ENCODE peak calls at places on chromosomes 6 and 20, in nine cellular contexts. Q is endothelial cell of umbilical vein, K is HCT116, I is breast epithelium, S is esophagus muscularis mucosa, J is stomach, G is sigmoid colon, T is prostate gland, A is suprapubic skin. L is an unnamed sample. For H3K9me3 and H3K4me1, the result is how much of the 10 kb centered on the place peaks cover.

GRCh38 chr6:107735906-107736635 is 88.0 kb downstream of the SCML4 start:
- DNase-seq in Q (no peak), K (no peak), I (no peak), S (peak), J (no peak), G (no peak), T (no peak), A (no peak), L (no peak)

GRCh38 chr20:17969884-17970409 is 1.1 kb downstream of the MGME1 start:
- DNase-seq in Q (peak), K (no peak), I (no peak), S (no peak), J (no peak), G (no peak), T (peak), A (no peak), L (peak)

GRCh38 chr20:3885711-3886110 is 3.5 kb upstream of the PANK2 start:
- DNase-seq in Q (no peak), K (no peak), I (no peak), S (no peak), J (no peak), G (no peak), T (no peak), A (no peak), L (no peak)

GRCh38 chr6:41688256-41688965 is 47.0 kb downstream of the TFEB start:
- DNase-seq in Q (no peak), K (no peak), I (peak), S (no peak), J (no peak), G (no peak), T (no peak), A (no peak), L (no peak)

GRCh38 chr20:62088258-62089127 is 22.8 kb upstream of the TAF4 start:
- DNase-seq in Q (peak), K (peak), I (no peak), S (no peak), J (no peak), G (no peak), T (no peak), A (no peak), L (peak)

GRCh38 chr20:3590164-3590563 is 73.0 kb downstream of the GFRA4 start:
- DNase-seq in Q (no peak), K (no peak), I (no peak), S (no peak), J (no peak), G (no peak), T (no peak), A (no peak), L (no peak)

GRCh38 chr6:24394777-24395437 is 7.8 kb upstream of the MRS2 start:
- DNase-seq in Q (no peak), K (no peak), I (no peak), S (no peak), J (no peak), G (no peak), T (no peak), A (no peak), L (no peak)

GRCh38 chr6:13425270-13425905 is 62.0 kb downstream of the GFOD1 start:
- DNase-seq in Q (no peak), K (no peak), I (no peak), S (no peak), J (no peak), G (peak), T (no peak), A (no peak), L (no peak)

GRCh38 chr6:49736017-49736508 is 8.1 kb downstream of the CRISP3 start:
- DNase-seq in Q (no peak), K (no peak), I (no peak), S (no peak), J (no peak), G (no peak), T (no peak), A (no peak), L (no peak)

GRCh38 chr6:44679906-44680698 is 292.6 kb downstream of the CDC5L start:
- DNase-seq in Q (no peak), K (no peak), I (no peak), S (no peak), J (no peak), G (no peak), T (peak), A (no peak), L (no peak)

GRCh38 chr6:13600036-13600435 is 15.1 kb upstream of the NOL7 start:
- DNase-seq in Q (no peak), K (no peak), I (no peak), S (no peak), J (no peak), G (no peak), T (no peak), A (no peak), L (no peak)

GRCh38 chr6:159608961-159609673 is 83.9 kb downstream of the SOD2 start:
- DNase-seq in Q (no peak), K (peak), I (no peak), S (no peak), J (no peak), G (no peak), T (no peak), A (no peak), L (no peak)

GRCh38 chr6:79040083-79040482 is 38.0 kb downstream of the PHIP start:
- DNase-seq in Q (no peak), K (no peak), I (no peak), S (no peak), J (no peak), G (no peak), T (no peak), A (no peak), L (no peak)

GRCh38 chr20:50670126-50670862 is 21.0 kb downstream of the RIPOR3 start:
- DNase-seq in Q (no peak), K (no peak), I (no peak), S (no peak), J (peak), G (no peak), T (no peak), A (no peak), L (no peak)

GRCh38 chr6:37538107-37538506 is 38.4 kb upstream of the CCDC167 start:
- DNase-seq in Q (peak), K (peak), I (no peak), S (no peak), J (no peak), G (no peak), T (no peak), A (no peak), L (no peak)

GRCh38 chr6:9208956-9209355 is 773.6 kb upstream of the SLC35B3 start:
- DNase-seq in Q (no peak), K (no peak), I (no peak), S (no peak), J (no peak), G (no peak), T (no peak), A (no peak), L (no peak)

GRCh38 chr20:36150847-36151539 is 3.5 kb upstream of the EPB41L1 start:
- DNase-seq in Q (no peak), K (no peak), I (no peak), S (no peak), J (no peak), G (no peak), T (no peak), A (no peak), L (no peak)

GRCh38 chr6:140434761-140435160 is 1060.3 kb upstream of the CITED2 start:
- DNase-seq in Q (no peak), K (no peak), I (no peak), S (no peak), J (no peak), G (no peak), T (no peak), A (no peak), L (no peak)

GRCh38 chr6:134802426-134803058 is 147.4 kb downstream of the ALDH8A1 start:
- DNase-seq in Q (no peak), K (no peak), I (no peak), S (no peak), J (no peak), G (no peak), T (peak), A (no peak), L (no peak)

GRCh38 chr6:94372229-94372628 is 952.9 kb upstream of the EPHA7 start:
- DNase-seq in Q (no peak), K (no peak), I (no peak), S (no peak), J (no peak), G (no peak), T (no peak), A (no peak), L (no peak)

GRCh38 chr20:33791959-33792597 is 19.1 kb upstream of the CHMP4B start:
- DNase-seq in Q (peak), K (no peak), I (no peak), S (no peak), J (peak), G (peak), T (no peak), A (no peak), L (peak)

GRCh38 chr20:51494241-51495110 is 48.0 kb downstream of the NFATC2 start:
- DNase-seq in Q (no peak), K (no peak), I (no peak), S (no peak), J (no peak), G (no peak), T (no peak), A (peak), L (no peak)

GRCh38 chr20:36861875-36862801 is 13.8 kb upstream of the TLDC2 start:
- DNase-seq in Q (peak), K (peak), I (peak), S (peak), J (peak), G (peak), T (peak), A (peak), L (peak)

GRCh38 chr6:75201901-75202672 is 3.8 kb downstream of the COL12A1 start:
- DNase-seq in Q (peak), K (no peak), I (peak), S (no peak), J (no peak), G (peak), T (no peak), A (no peak), L (peak)

GRCh38 chr20:63059684-63060056 is 52.9 kb upstream of the BHLHE23 start:
- DNase-seq in Q (no peak), K (no peak), I (peak), S (no peak), J (no peak), G (peak), T (no peak), A (peak), L (no peak)

GRCh38 chr6:36314221-36315014 is 22.3 kb downstream of the BNIP5 start:
- DNase-seq in Q (no peak), K (peak), I (no peak), S (no peak), J (no peak), G (no peak), T (no peak), A (no peak), L (no peak)

GRCh38 chr20:45782890-45783289 is 8.8 kb downstream of the WFDC3 start:
- DNase-seq in Q (no peak), K (peak), I (no peak), S (no peak), J (no peak), G (no peak), T (no peak), A (no peak), L (no peak)

GRCh38 chr6:41600499-41601247 is 37.6 kb upstream of the MDFI start:
- DNase-seq in Q (no peak), K (no peak), I (no peak), S (no peak), J (no peak), G (peak), T (no peak), A (no peak), L (no peak)

GRCh38 chr20:44841955-44842354 is 31.6 kb upstream of the RIMS4 start:
- DNase-seq in Q (no peak), K (no peak), I (no peak), S (peak), J (no peak), G (no peak), T (no peak), A (no peak), L (no peak)

GRCh38 chr6:11343963-11344714 is 111.7 kb upstream of the NEDD9 start:
- DNase-seq in Q (no peak), K (peak), I (no peak), S (no peak), J (peak), G (no peak), T (no peak), A (no peak), L (peak)

GRCh38 chr6:3088446-3088845 is 20.2 kb downstream of the RIPK1 start:
- DNase-seq in Q (no peak), K (no peak), I (no peak), S (no peak), J (no peak), G (no peak), T (no peak), A (no peak), L (no peak)
- H3K9me3 ChIP-seq in Q (under half), K (under half), I (under half), S (under half), J (under half), G (under half), T (under half), A (under half), L (under half)

GRCh38 chr6:167092672-167093339 is 30.1 kb upstream of the CCR6 start:
- DNase-seq in Q (no peak), K (no peak), I (no peak), S (no peak), J (no peak), G (no peak), T (no peak), A (no peak), L (no peak)
- TF ChIP-seq POLR2AphosphoS5 in Q (no peak), K (no peak), I (no peak), S (no peak), J (no peak), G (no peak), T (no peak), A (no peak), L (no peak)

GRCh38 chr6:15297895-15298590 is 52.2 kb downstream of the JARID2 start:
- DNase-seq in Q (no peak), K (no peak), I (no peak), S (no peak), J (no peak), G (no peak), T (no peak), A (no peak), L (no peak)

GRCh38 chr6:15293674-15294073 is 47.8 kb downstream of the JARID2 start:
- DNase-seq in Q (no peak), K (no peak), I (no peak), S (no peak), J (no peak), G (no peak), T (no peak), A (no peak), L (no peak)

GRCh38 chr6:15296249-15296648 is 50.4 kb downstream of the JARID2 start:
- DNase-seq in Q (no peak), K (no peak), I (no peak), S (no peak), J (no peak), G (no peak), T (no peak), A (no peak), L (no peak)

GRCh38 chr6:15299430-15300131 is 53.7 kb downstream of the JARID2 start:
- DNase-seq in Q (no peak), K (no peak), I (no peak), S (no peak), J (peak), G (peak), T (no peak), A (no peak), L (peak)

GRCh38 chr6:15296735-15297134 is 50.9 kb downstream of the JARID2 start:
- DNase-seq in Q (no peak), K (no peak), I (no peak), S (no peak), J (no peak), G (no peak), T (no peak), A (no peak), L (no peak)
- H3K4me1 ChIP-seq in Q (under half), K (under half), I (under half), S (under half), J (half or more), G (under half), T (under half), A (under half), L (under half)

GRCh38 chr6:21859193-21859735 is 265.7 kb downstream of the SOX4 start:
- DNase-seq in Q (no peak), K (no peak), I (no peak), S (no peak), J (no peak), G (no peak), T (no peak), A (no peak), L (no peak)

GRCh38 chr6:21856844-21857243 is 263.3 kb downstream of the SOX4 start:
- DNase-seq in Q (no peak), K (no peak), I (no peak), S (no peak), J (no peak), G (no peak), T (no peak), A (no peak), L (no peak)

GRCh38 chr6:21856096-21856825 is 262.7 kb downstream of the SOX4 start:
- DNase-seq in Q (peak), K (no peak), I (no peak), S (no peak), J (no peak), G (no peak), T (no peak), A (no peak), L (no peak)

GRCh38 chr6:21864211-21864610 is 270.7 kb downstream of the SOX4 start:
- DNase-seq in Q (no peak), K (no peak), I (no peak), S (no peak), J (no peak), G (no peak), T (no peak), A (no peak), L (no peak)

DNA sequence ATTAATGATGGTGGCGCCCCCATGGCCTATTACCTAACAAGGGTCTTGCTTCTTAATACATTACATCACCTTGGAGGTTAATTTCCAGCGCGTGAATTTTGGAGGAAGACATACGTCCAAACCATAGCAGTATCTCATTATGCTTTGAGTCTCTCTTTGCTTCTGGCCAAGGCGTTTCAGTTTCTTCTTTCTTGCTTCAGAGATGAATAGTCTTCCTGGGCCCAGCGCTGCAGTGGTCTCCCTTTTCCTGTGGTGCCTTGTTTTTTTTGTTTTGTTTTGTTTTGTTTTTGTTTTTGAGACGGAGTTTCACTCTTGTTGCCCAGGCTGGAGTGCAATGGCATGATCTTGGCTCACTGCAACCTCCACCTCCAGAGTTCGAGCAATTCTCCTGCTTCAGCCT is 268.4 kb downstream of the SOX4 start:
- DNase-seq in Q (no peak), K (no peak), I (no peak), S (no peak), J (no peak), G (no peak), T (no peak), A (no peak), L (no peak)
- H3K9me3 ChIP-seq in Q (under half), K (under half), I (under half), S (under half), J (under half), G (under half), T (under half), A (under half), L (under half)

DNA sequence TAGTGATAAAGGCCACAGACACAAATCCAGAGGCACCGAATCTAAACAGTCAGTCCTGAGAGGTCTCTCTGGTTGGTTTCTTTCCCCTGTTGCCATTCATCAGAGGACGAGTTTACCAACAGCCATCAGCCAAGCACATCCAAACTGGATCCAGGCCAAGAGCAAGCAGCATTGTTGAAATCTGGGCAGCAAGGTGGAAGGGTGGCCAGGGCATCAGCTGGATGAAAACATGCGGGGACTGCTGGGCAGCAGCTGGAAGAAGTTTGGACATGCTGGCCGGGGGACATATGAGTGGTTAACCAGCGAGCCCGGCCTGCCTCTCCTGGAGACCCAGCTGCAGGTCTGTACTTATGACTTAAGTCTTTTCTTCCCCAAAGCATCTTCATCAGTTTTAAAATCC is at the start of gene SMIM28:
- DNase-seq in Q (no peak), K (no peak), I (no peak), S (no peak), J (no peak), G (no peak), T (no peak), A (no peak), L (no peak)
- TF ChIP-seq POLR2AphosphoS5 in Q (no peak), K (no peak), I (no peak), S (no peak), J (no peak), G (no peak), T (no peak), A (no peak), L (no peak)

L was measured in transverse colon.